ENCODE peak calls at places on chromosomes 4 and X, in six cellular contexts. B, G, H, L, V and O are unnamed samples.

GRCh38 chr4:99887837-99888236 is 6.4 kb downstream of the LAMTOR3 start:
- DNase-seq in B (no peak), G (no peak), H (no peak), L (no peak), V (no peak), O (no peak)

GRCh38 chr4:177250056-177250696 is 59.5 kb upstream of the NEIL3 start:
- DNase-seq in B (no peak), G (peak), H (peak), L (peak), V (peak), O (no peak)

GRCh38 chr4:105666693-105667092 is 41.8 kb downstream of the INTS12 start:
- DNase-seq in B (no peak), G (no peak), H (no peak), L (no peak), V (no peak), O (no peak)

GRCh38 chr4:2743518-2744445 is 12.4 kb downstream of the TNIP2 start:
- DNase-seq in B (no peak), G (no peak), H (no peak), L (peak), V (no peak), O (no peak)

GRCh38 chr4:1154523-1155182 is 17.7 kb downstream of the SPON2 start:
- DNase-seq in B (no peak), G (no peak), H (no peak), L (peak), V (no peak), O (no peak)

GRCh38 chr4:155495572-155496293 is 119.0 kb upstream of the MAP9 start:
- DNase-seq in B (no peak), G (no peak), H (no peak), L (no peak), V (no peak), O (no peak)

GRCh38 chrX:150694738-150695410 is 1.7 kb downstream of the MTMR1 start:
- DNase-seq in B (no peak), G (no peak), H (no peak), L (peak), V (no peak), O (no peak)

GRCh38 chr4:169723207-169723606 is 34.5 kb downstream of the HPF1 start:
- DNase-seq in B (no peak), G (no peak), H (no peak), L (no peak), V (no peak), O (no peak)

GRCh38 chrX:16002185-16002584 is 121.2 kb upstream of the GRPR start:
- DNase-seq in B (no peak), G (no peak), H (no peak), L (no peak), V (no peak), O (no peak)